ENCODE peak calls at places on chromosome 17, in seven cellular contexts. I is GM23248, W is OCI-LY7, S is SK-N-SH, E is GM23338, P is neural progenitor cell, A is PC-3. T is an unnamed sample.

GRCh38 chr17:8766731-8767130 is 8.4 kb upstream of the SPDYE4 start:
- DNase-seq in I (peak), W (no peak), S (no peak), E (no peak), P (no peak), A (no peak), T (no peak)

GRCh38 chr17:73151888-73152633 is 12.7 kb upstream of the SSTR2 start:
- DNase-seq in I (no peak), W (no peak), S (no peak), E (no peak), P (no peak), A (peak), T (no peak)

GRCh38 chr17:73268582-73269328 is 7.1 kb upstream of the CPSF4L start:
- DNase-seq in I (no peak), W (no peak), S (peak), E (no peak), P (no peak), A (no peak), T (no peak)

GRCh38 chr17:17186051-17186450 is 20.1 kb downstream of the PLD6 start:
- DNase-seq in I (peak), W (no peak), S (no peak), E (no peak), P (no peak), A (peak), T (no peak)

GRCh38 chr17:49407981-49408501 is 6.6 kb downstream of the PHB1 start:
- DNase-seq in I (peak), W (peak), S (peak), E (peak), P (peak), A (peak), T (peak)

GRCh38 chr17:75036643-75037268 is 10.0 kb downstream of the ATP5PD start:
- DNase-seq in I (peak), W (no peak), S (no peak), E (peak), P (no peak), A (peak), T (peak)

GRCh38 chr17:42979511-42980273 is at the start of gene PTGES3L:
- DNase-seq in I (peak), W (peak), S (peak), E (peak), P (peak), A (peak), T (no peak)

GRCh38 chr17:73232587-73233373 is 28.9 kb downstream of the CPSF4L start:
- DNase-seq in I (peak), W (peak), S (no peak), E (peak), P (peak), A (peak), T (no peak)

GRCh38 chr17:64134996-64135395 is 5.1 kb upstream of the ERN1 start:
- DNase-seq in I (no peak), W (no peak), S (no peak), E (no peak), P (no peak), A (no peak), T (no peak)

DNA sequence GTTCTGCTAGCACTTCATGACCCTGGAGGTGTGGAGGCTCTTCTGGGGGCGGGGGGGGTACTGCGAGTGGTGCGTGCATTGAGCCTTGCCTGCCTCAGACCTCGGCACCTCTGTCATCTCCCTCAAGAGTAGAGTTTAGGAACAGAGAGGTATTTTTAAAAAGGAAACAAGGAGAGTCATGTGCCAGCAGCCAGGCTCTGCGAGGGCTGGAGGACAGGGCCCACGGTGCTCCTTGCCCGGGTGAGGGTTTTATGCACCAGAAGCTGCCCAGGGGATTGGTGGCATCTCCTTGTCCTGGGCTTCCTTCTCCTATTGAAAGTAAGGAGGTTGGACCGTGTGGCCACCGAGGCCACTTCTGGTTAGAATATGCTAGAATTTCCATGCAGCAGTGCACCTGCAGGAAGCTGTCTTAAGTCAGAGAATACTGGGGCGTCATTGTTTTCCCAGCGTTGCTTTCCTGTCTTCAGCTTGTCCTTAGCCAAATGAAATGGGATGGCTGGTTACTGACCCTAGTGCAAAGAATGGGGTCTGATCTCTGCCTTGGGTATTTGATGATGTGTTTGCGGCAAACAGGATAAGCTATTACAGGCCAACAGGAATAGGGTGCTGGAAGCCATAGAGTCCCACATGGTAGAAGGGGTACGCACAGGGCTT is 3.2 kb downstream of the CBX2 start:
- DNase-seq in I (no peak), W (no peak), S (no peak), E (no peak), P (no peak), A (no peak), T (no peak)
- TF ChIP-seq EZH2phosphoT487 in I (no peak), W (no peak), S (no peak), E (no peak), P (no peak), A (no peak), T (no peak)

GRCh38 chr17:57747221-57748017 is 2.3 kb upstream of the CCDC182 start:
- DNase-seq in I (peak), W (peak), S (peak), E (peak), P (peak), A (peak), T (peak)
- TF ChIP-seq EZH2phosphoT487 in I (no peak), W (no peak), S (no peak), E (no peak), P (no peak), A (no peak), T (no peak)

GRCh38 chr17:40346768-40347154 is 17.8 kb downstream of the GJD3 start:
- DNase-seq in I (no peak), W (no peak), S (no peak), E (no peak), P (no peak), A (no peak), T (no peak)

GRCh38 chr17:40346061-40346767 is 18.3 kb downstream of the GJD3 start:
- DNase-seq in I (no peak), W (no peak), S (no peak), E (peak), P (no peak), A (no peak), T (no peak)

GRCh38 chr17:40344321-40345160 is 20.0 kb downstream of the GJD3 start:
- DNase-seq in I (peak), W (no peak), S (no peak), E (no peak), P (no peak), A (no peak), T (no peak)

GRCh38 chr17:40343126-40344119 is 21.1 kb downstream of the GJD3 start:
- DNase-seq in I (peak), W (no peak), S (no peak), E (no peak), P (peak), A (no peak), T (no peak)

GRCh38 chr17:40345161-40346034 is 19.1 kb downstream of the GJD3 start:
- DNase-seq in I (peak), W (no peak), S (peak), E (peak), P (peak), A (peak), T (no peak)
- TF ChIP-seq EZH2phosphoT487 in I (no peak), W (no peak), S (no peak), E (no peak), P (no peak), A (no peak), T (no peak)

DNA sequence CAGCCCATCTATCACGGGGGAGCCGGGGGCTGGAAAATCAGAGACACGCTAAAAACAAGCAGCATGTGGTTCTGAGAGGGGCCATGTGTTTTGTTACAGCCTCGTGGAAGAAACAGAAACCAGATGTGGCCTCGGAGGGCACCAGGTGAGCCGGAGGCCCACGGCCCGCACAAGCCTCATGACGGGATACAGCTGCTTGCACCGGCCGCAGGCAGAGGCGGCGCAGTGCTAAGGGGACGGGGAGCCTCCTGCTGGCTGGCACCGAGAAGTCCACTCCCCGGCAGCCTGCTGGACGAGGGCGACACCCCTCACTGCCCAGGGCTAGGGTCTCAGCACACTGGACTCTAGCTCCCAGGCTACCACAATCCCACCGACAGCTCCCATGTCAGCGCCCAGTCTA is 19.2 kb downstream of the NDUFAF8 start:
- DNase-seq in I (no peak), W (no peak), S (peak), E (peak), P (peak), A (no peak), T (no peak)
- TF ChIP-seq EZH2phosphoT487 in I (no peak), W (no peak), S (no peak), E (no peak), P (no peak), A (no peak), T (no peak)

DNA sequence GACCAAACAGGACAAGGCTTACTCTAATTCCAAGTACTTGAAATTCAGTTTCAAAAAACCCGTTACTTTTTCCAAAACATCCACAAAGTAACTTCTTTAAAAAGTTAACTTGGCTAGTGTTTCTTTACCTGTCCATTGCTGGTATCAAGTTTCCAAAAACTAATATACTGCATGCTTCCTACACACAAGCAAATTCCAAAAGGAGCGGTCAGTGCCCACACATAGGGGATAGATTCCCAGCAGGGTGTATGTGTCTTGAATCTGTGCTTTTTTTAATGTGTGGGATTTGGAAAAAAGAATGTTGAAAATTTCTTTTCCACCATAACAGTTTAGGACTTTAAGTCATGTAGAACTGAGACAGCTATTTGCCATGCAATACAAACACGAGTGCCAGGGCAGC is 367.8 kb upstream of the SOX9 start:
- DNase-seq in I (no peak), W (no peak), S (no peak), E (no peak), P (no peak), A (peak), T (no peak)
- TF ChIP-seq EZH2phosphoT487 in I (no peak), W (no peak), S (no peak), E (no peak), P (no peak), A (no peak), T (no peak)

T was measured in HCT116.